ENCODE peak calls at places on chromosome 20, in five cellular contexts. I is thoracic aorta; C is GM13976; X is left cardiac atrium; L is activated T-cell treated with anti-CD3 and anti-CD28 coated beads, Interleukin-2, amount 50 U/mL, for 72 hours. Z is an unnamed sample.

GRCh38 chr20:44600758-44601562 is 18.6 kb downstream of the PKIG start:
- DNase-seq in L (no peak), C (no peak), X (peak), I (no peak), Z (no peak)

GRCh38 chr20:49349678-49350077 is 71.8 kb upstream of the ZNFX1 start:
- DNase-seq in L (no peak), X (peak), I (no peak), C (no peak), Z (no peak)

GRCh38 chr20:49590163-49591017 is 22.5 kb upstream of the PTGIS start:
- DNase-seq in X (no peak), C (no peak), L (no peak), I (no peak), Z (no peak)

GRCh38 chr20:63828124-63828523 is 2.9 kb downstream of the ZBTB46 start:
- DNase-seq in I (no peak), C (no peak), L (no peak), X (no peak), Z (no peak)

GRCh38 chr20:38119446-38119845 is 45.6 kb downstream of the TGM2 start:
- DNase-seq in I (no peak), C (no peak), X (no peak), L (no peak), Z (no peak)

GRCh38 chr20:51635680-51636079 is 93.2 kb upstream of the NFATC2 start:
- DNase-seq in X (no peak), I (no peak), C (no peak), L (no peak), Z (no peak)

GRCh38 chr20:5171790-5172164 is 45.0 kb downstream of the CDS2 start:
- DNase-seq in X (no peak), C (no peak), I (no peak), L (no peak), Z (no peak)

GRCh38 chr20:17533396-17533795 is 2.2 kb upstream of the BFSP1 start:
- DNase-seq in L (peak), C (no peak), I (no peak), X (no peak), Z (no peak)

GRCh38 chr20:58938541-58938940 is 42.5 kb upstream of the NELFCD start:
- DNase-seq in L (no peak), X (no peak), I (no peak), C (no peak), Z (no peak)

GRCh38 chr20:43389839-43390626 is 67.7 kb upstream of the SRSF6 start:
- DNase-seq in L (no peak), C (peak), I (no peak), X (no peak), Z (no peak)

GRCh38 chr20:4029505-4030467 is 14.4 kb upstream of the RNF24 start:
- DNase-seq in X (no peak), C (no peak), L (no peak), I (no peak), Z (no peak)

GRCh38 chr20:38046572-38046971 is 13.0 kb downstream of the RPRD1B start:
- DNase-seq in I (no peak), X (peak), L (no peak), C (no peak), Z (no peak)

GRCh38 chr20:60088236-60088635 is 130.0 kb downstream of the CDH26 start:
- DNase-seq in L (no peak), C (no peak), X (no peak), I (no peak), Z (no peak)

GRCh38 chr20:34512266-34512954 is 3.8 kb upstream of the DYNLRB1 start:
- DNase-seq in L (no peak), X (no peak), C (no peak), I (no peak), Z (no peak)

GRCh38 chr20:47464380-47465101 is 37.1 kb upstream of the NCOA3 start:
- DNase-seq in I (peak), L (no peak), C (no peak), X (peak), Z (no peak)

GRCh38 chr20:967796-968742 is 34.0 kb downstream of the RSPO4 start:
- DNase-seq in I (no peak), L (peak), X (no peak), C (no peak), Z (peak)

GRCh38 chr20:1894951-1895673 is at the start of gene SIRPA:
- DNase-seq in L (peak), X (peak), C (peak), I (peak), Z (no peak)

GRCh38 chr20:8527998-8528397 is 395.9 kb downstream of the PLCB1 start:
- DNase-seq in C (no peak), I (no peak), L (no peak), X (no peak), Z (peak)

GRCh38 chr20:47174844-47175243 is 181.7 kb downstream of the ZMYND8 start:
- DNase-seq in I (no peak), L (no peak), C (no peak), X (no peak), Z (no peak)

GRCh38 chr20:3749689-3750639 is 17.5 kb downstream of the HSPA12B start:
- DNase-seq in I (no peak), C (peak), X (no peak), L (peak), Z (no peak)

GRCh38 chr20:3237011-3237957 is 1.7 kb downstream of the SLC4A11 start:
- DNase-seq in C (no peak), I (no peak), X (no peak), L (no peak), Z (no peak)

GRCh38 chr20:46703435-46703834 is 6.0 kb upstream of the SLC2A10 start:
- DNase-seq in L (no peak), I (no peak), X (no peak), C (no peak), Z (no peak)

GRCh38 chr20:58850693-58851174 is at the start of gene GNAS-AS1:
- DNase-seq in X (peak), L (peak), I (no peak), C (peak), Z (peak)

GRCh38 chr20:43379239-43379917 is 78.3 kb upstream of the SRSF6 start:
- DNase-seq in I (no peak), C (no peak), X (no peak), L (no peak), Z (no peak)

GRCh38 chr20:1631309-1632227 is 11.8 kb upstream of the SIRPB1 start:
- DNase-seq in X (no peak), C (no peak), L (no peak), I (no peak), Z (no peak)

GRCh38 chr20:576156-576555 is 32.6 kb upstream of the CSNK2A1 start:
- DNase-seq in L (no peak), X (peak), C (no peak), I (no peak), Z (no peak)

GRCh38 chr20:24382330-24382729 is 87.1 kb upstream of the SYNDIG1 start:
- DNase-seq in X (peak), L (no peak), I (no peak), C (no peak), Z (no peak)

GRCh38 chr20:6663751-6664388 is 103.6 kb upstream of the BMP2 start:
- DNase-seq in L (no peak), C (no peak), I (no peak), X (no peak), Z (no peak)

GRCh38 chr20:38222231-38222922 is 38.2 kb downstream of the KIAA1755 start:
- DNase-seq in I (peak), X (peak), C (peak), L (peak), Z (no peak)

GRCh38 chr20:59636791-59637370 is 32.5 kb downstream of the PHACTR3 start:
- DNase-seq in L (no peak), I (no peak), X (no peak), C (no peak), Z (no peak)